ENCODE peak calls at places on chromosomes 7 and 10, in seven cellular contexts. W is CD4-positive, CD25-positive, alpha-beta regulatory T cell; Q is effector memory CD8-positive, alpha-beta T cell; V is hepatic stellate cell; U is stimulated activated CD8-positive, alpha-beta memory T cell treated with anti-CD3 and anti-CD28 coated beads, Interleukin-2, amount 100 ng/mL, for 48 hours; N is NCI-H1436; E is activated naive CD4-positive, alpha-beta T cell. A is an unnamed sample.

GRCh38 chr7:33645096-33645495 is 260.2 kb upstream of the BMPER start:
- DNase-seq in N (no peak), V (no peak), Q (no peak), W (no peak), U (no peak), E (no peak), A (no peak)

GRCh38 chr7:2313450-2314208 is 612 bp downstream of the SNX8 start:
- DNase-seq in Q (no peak), V (peak; percentile 53), U (no peak), E (no peak), W (no peak), N (no peak), A (peak; percentile 41)

GRCh38 chr7:91771394-91771793 is 109.1 kb downstream of the MTERF1 start:
- DNase-seq in V (no peak), E (no peak), U (no peak), Q (no peak), W (no peak), N (no peak), A (no peak)

GRCh38 chr7:132956556-132956955 is 125.3 kb downstream of the CHCHD3 start:
- DNase-seq in V (no peak), E (no peak), N (no peak), U (no peak), W (no peak), Q (no peak), A (no peak)

GRCh38 chr10:133461841-133462240 is 8.1 kb downstream of the SCART1 start:
- DNase-seq in E (no peak), Q (no peak), U (no peak), N (no peak), V (no peak), W (no peak), A (peak; percentile 84)

GRCh38 chr10:76523215-76523614 is 1091.8 kb downstream of the LRMDA start:
- DNase-seq in E (no peak), U (no peak), W (no peak), Q (no peak), N (no peak), V (no peak), A (peak; percentile 66)

GRCh38 chr7:101905203-101905865 is 87.9 kb downstream of the CUX1 start:
- DNase-seq in V (no peak), E (no peak), W (no peak), U (no peak), N (no peak), Q (no peak), A (peak; percentile 78)

GRCh38 chr7:157373493-157373892 is 36.7 kb downstream of the DNAJB6 start:
- DNase-seq in N (no peak), V (no peak), Q (no peak), E (no peak), U (no peak), W (no peak), A (no peak)